ENCODE peak calls at places on chromosomes 1 and 21, in four cellular contexts. E is H9, Z is IMR-90, N is neuronal stem cell. V is an unnamed sample.
A peak's percentile ranks its signal among the peaks of the same experiment; 100 is the strongest.

GRCh38 chr1:216285052-216285451 is 138.2 kb downstream of the USH2A start:
- DNase-seq in N (no peak), Z (no peak), E (no peak), V (no peak)

GRCh38 chr21:18499761-18500376 is 96.3 kb upstream of the TMPRSS15 start:
- DNase-seq in N (peak; percentile 56), Z (peak; percentile 13), E (no peak), V (peak; percentile 64)

GRCh38 chr1:246297314-246298273 is 209.5 kb downstream of the SMYD3 start:
- DNase-seq in N (no peak), E (no peak), Z (peak; percentile 40), V (no peak)

GRCh38 chr1:37704966-37705365 is 12.7 kb downstream of the CDCA8 start:
- DNase-seq in Z (peak; percentile 44), E (no peak), N (no peak), V (no peak)

GRCh38 chr1:43612406-43612805 is 37.5 kb upstream of the KDM4A start:
- DNase-seq in Z (no peak), N (no peak), E (no peak), V (no peak)

GRCh38 chr1:192104852-192105251 is 53.4 kb upstream of the RGS18 start:
- DNase-seq in E (no peak), Z (peak; percentile 89), N (no peak), V (peak; percentile 9)

GRCh38 chr21:32918467-32919140 is 107.1 kb upstream of the OLIG2 start:
- DNase-seq in E (no peak), Z (no peak), N (peak; percentile 45), V (no peak)

GRCh38 chr1:184854456-184855180 is 100.0 kb upstream of the EDEM3 start:
- DNase-seq in N (no peak), E (no peak), Z (peak; percentile 76), V (no peak)

GRCh38 chr1:47835409-47835808 is 161.8 kb downstream of the TRABD2B start:
- DNase-seq in Z (no peak), N (no peak), E (no peak), V (no peak)

GRCh38 chr1:41876533-41877445 is 41.9 kb downstream of the HIVEP3 start:
- DNase-seq in E (no peak), N (no peak), Z (peak; percentile 58), V (peak; percentile 63)

GRCh38 chr1:43982798-43983197 is 3.8 kb downstream of the B4GALT2 start:
- DNase-seq in N (no peak), E (no peak), Z (no peak), V (no peak)

GRCh38 chr21:8992731-8993174 is 1528.6 kb upstream of the TPTE start:
- DNase-seq in N (no peak), Z (no peak), E (peak; percentile 34), V (no peak)

GRCh38 chr1:159653201-159653600 is 61.2 kb downstream of the CRP start:
- DNase-seq in N (no peak), Z (no peak), E (no peak), V (no peak)

GRCh38 chr1:116506132-116507004 is 64.5 kb downstream of the CD58 start:
- DNase-seq in Z (no peak), N (no peak), E (no peak), V (no peak)

GRCh38 chr1:229284887-229285286 is 14.0 kb downstream of the RAB4A start:
- DNase-seq in E (no peak), Z (no peak), N (no peak), V (no peak)

GRCh38 chr1:234564035-234565029 is 45.6 kb downstream of the IRF2BP2 start:
- DNase-seq in N (no peak), Z (peak; percentile 88), E (no peak), V (peak; percentile 93)

GRCh38 chr1:25338188-25338981 is at the start of gene TMEM50A:
- DNase-seq in E (peak; percentile 92), N (peak; percentile 93), Z (peak; percentile 79), V (peak; percentile 89)

GRCh38 chr1:82161651-82162238 is 361.0 kb downstream of the ADGRL2 start:
- DNase-seq in Z (no peak), E (no peak), N (no peak), V (no peak)

GRCh38 chr1:65068202-65069011 is 79.6 kb upstream of the AK4 start:
- DNase-seq in E (no peak), Z (peak; percentile 4), N (no peak), V (no peak)

GRCh38 chr1:65065535-65066378 is 82.2 kb upstream of the AK4 start:
- DNase-seq in Z (no peak), E (peak; percentile 84), N (peak; percentile 27), V (peak; percentile 89)

GRCh38 chr1:65066379-65066765 is 81.6 kb upstream of the AK4 start:
- DNase-seq in E (no peak), N (peak; percentile 52), Z (no peak), V (peak; percentile 55)

GRCh38 chr1:65067491-65068201 is 80.4 kb upstream of the AK4 start:
- DNase-seq in N (peak; percentile 74), E (peak; percentile 80), Z (peak; percentile 56), V (peak; percentile 49)

GRCh38 chr1:65066766-65067490 is 81.1 kb upstream of the AK4 start:
- DNase-seq in Z (peak; percentile 58), E (peak; percentile 83), N (peak; percentile 36), V (peak; percentile 87)
- H3K14ac ChIP-seq in Z (no peak overlapping the region), E (peak overlapping the region; percentile 89), N (peak overlapping the region; percentile 71), V (peak overlapping the region; percentile 34)

DNA sequence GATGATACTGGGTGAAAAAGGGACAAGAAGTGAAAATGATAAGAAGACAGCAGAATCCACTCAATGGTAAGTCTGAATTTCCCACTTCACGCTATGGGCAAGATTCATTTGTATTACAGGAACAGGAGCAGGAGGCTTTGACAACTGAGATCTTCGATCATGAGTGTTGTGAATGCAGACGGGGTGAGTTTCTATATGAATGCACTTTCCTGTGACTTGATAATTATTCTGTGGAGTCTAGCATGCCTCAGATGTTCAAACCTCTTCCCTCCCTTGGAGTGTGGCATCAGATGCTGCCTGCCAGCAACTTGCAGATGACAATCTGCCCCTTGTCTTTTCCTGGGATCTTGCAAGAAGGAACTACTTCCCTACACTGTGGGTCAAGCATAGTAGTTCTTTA is 225.4 kb downstream of the HLX start:
- DNase-seq in Z (no peak), E (no peak), N (no peak), V (no peak)
- H3K4me2 ChIP-seq in Z (no peak overlapping the region), E (no peak overlapping the region), N (no peak overlapping the region), V (no peak overlapping the region)

GRCh38 chr1:203643213-203644045 is 16.8 kb downstream of the ATP2B4 start:
- DNase-seq in N (no peak), E (no peak), Z (peak; percentile 82), V (no peak)
- H3K14ac ChIP-seq in N (no peak overlapping the region), E (no peak overlapping the region), Z (peak overlapping the region; percentile 31), V (no peak overlapping the region)

DNA sequence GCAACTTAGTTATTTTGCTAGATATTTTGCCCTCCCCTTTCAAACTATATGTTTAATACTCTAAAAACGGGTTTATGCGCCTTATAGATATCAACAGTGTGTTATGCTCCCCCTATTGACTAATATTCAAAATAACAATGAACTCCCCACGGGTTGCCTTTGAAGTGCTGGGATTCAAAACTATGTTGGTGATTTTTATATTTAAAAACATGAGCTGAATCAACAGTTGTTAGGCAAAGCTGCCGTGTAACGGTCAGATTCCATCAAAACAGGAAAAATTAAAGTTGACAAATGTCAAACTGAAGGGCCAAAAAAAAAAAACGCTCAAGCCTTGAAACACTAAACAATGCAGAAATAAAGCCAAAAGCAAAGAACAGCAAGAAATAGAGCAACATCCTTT is 2.5 kb downstream of the TGFBR3 start:
- DNase-seq in E (no peak), Z (peak; percentile 62), N (no peak), V (peak; percentile 59)
- H3K4me2 ChIP-seq in E (no peak overlapping the region), Z (peak overlapping the region; percentile 37), N (no peak overlapping the region), V (no peak overlapping the region)